ENCODE peak calls at places on chromosome 19, in eight cellular contexts. B is erythroblast, A is transverse colon, E is thyroid gland, W is uterus, P is breast epithelium, Z is body of pancreas, X is K562. F is an unnamed sample.

GRCh38 chr19:48290923-48291700 is 21.2 kb downstream of the ZNF114 start:
- DNase-seq in B (peak), A (peak), E (peak), W (peak), P (peak), Z (peak), X (peak), F (peak)

GRCh38 chr19:36635342-36635741 is 30.2 kb downstream of the ZNF382 start:
- DNase-seq in B (no peak), A (no peak), E (no peak), W (no peak), P (no peak), Z (no peak), X (no peak), F (no peak)

GRCh38 chr19:51552608-51552995 is 18.5 kb upstream of the ZNF175 start:
- DNase-seq in B (no peak), A (no peak), E (no peak), W (no peak), P (no peak), Z (no peak), X (no peak), F (no peak)

GRCh38 chr19:12331211-12331941 is 2.1 kb downstream of the ZNF563 start:
- DNase-seq in B (peak), A (peak), E (peak), W (no peak), P (no peak), Z (no peak), X (no peak), F (no peak)

GRCh38 chr19:13459351-13459750 is 46.9 kb downstream of the CACNA1A start:
- DNase-seq in B (no peak), A (no peak), E (no peak), W (no peak), P (no peak), Z (no peak), X (no peak), F (no peak)

GRCh38 chr19:14113762-14114414 is 3.7 kb downstream of the PRKACA start:
- DNase-seq in B (peak), A (peak), E (no peak), W (no peak), P (no peak), Z (no peak), X (peak), F (no peak)

GRCh38 chr19:48501961-48502719 is 9.5 kb downstream of the LMTK3 start:
- DNase-seq in B (no peak), A (peak), E (peak), W (no peak), P (peak), Z (peak), X (peak), F (peak)

GRCh38 chr19:24033962-24034342 is 53.0 kb upstream of the ZNF254 start:
- DNase-seq in B (peak), A (peak), E (peak), W (peak), P (peak), Z (peak), X (no peak), F (peak)

GRCh38 chr19:42606660-42607351 is 12.1 kb upstream of the CEACAM8 start:
- DNase-seq in B (peak), A (peak), E (peak), W (no peak), P (peak), Z (peak), X (peak), F (peak)

GRCh38 chr19:47230122-47230920 is 678 bp downstream of the BBC3 start:
- DNase-seq in B (peak), A (peak), E (peak), W (peak), P (peak), Z (peak), X (peak), F (peak)

GRCh38 chr19:47020992-47021496 is 1.4 kb downstream of the NPAS1 start:
- DNase-seq in B (no peak), A (no peak), E (no peak), W (no peak), P (no peak), Z (no peak), X (peak), F (no peak)

GRCh38 chr19:29526730-29527499 is 1.1 kb downstream of the VSTM2B start:
- DNase-seq in B (no peak), A (no peak), E (no peak), W (no peak), P (no peak), Z (no peak), X (peak), F (no peak)

GRCh38 chr19:42388851-42389489 is 1.1 kb downstream of the CNFN start:
- DNase-seq in B (no peak), A (no peak), E (no peak), W (no peak), P (no peak), Z (no peak), X (no peak), F (no peak)

GRCh38 chr19:44644391-44645016 is 794 bp downstream of the PVR start:
- DNase-seq in B (peak), A (peak), E (peak), W (peak), P (peak), Z (peak), X (peak), F (no peak)

GRCh38 chr19:45376045-45376724 is 5.8 kb upstream of the ERCC2 start:
- DNase-seq in B (no peak), A (no peak), E (peak), W (peak), P (peak), Z (peak), X (no peak), F (no peak)

GRCh38 chr19:52248256-52248655 is 21.1 kb upstream of the ZNF766 start:
- DNase-seq in B (peak), A (peak), E (peak), W (no peak), P (no peak), Z (peak), X (no peak), F (no peak)

GRCh38 chr19:42090687-42091086 is 14.7 kb downstream of the ZNF574 start:
- DNase-seq in B (no peak), A (peak), E (no peak), W (no peak), P (no peak), Z (no peak), X (no peak), F (no peak)

GRCh38 chr19:6185093-6185824 is 49.8 kb downstream of the ACSBG2 start:
- DNase-seq in B (no peak), A (no peak), E (no peak), W (no peak), P (no peak), Z (no peak), X (no peak), F (peak)

GRCh38 chr19:2261438-2262172 is 5.4 kb upstream of the JSRP1 start:
- DNase-seq in B (peak), A (peak), E (no peak), W (no peak), P (no peak), Z (peak), X (peak), F (no peak)

GRCh38 chr19:40640744-40641143 is 39.6 kb downstream of the LTBP4 start:
- DNase-seq in B (no peak), A (no peak), E (no peak), W (no peak), P (no peak), Z (peak), X (peak), F (no peak)

GRCh38 chr19:13118424-13119193 is 545 bp downstream of the NACC1 start:
- DNase-seq in B (peak), A (no peak), E (peak), W (peak), P (no peak), Z (peak), X (peak), F (no peak)

GRCh38 chr19:44692379-44692721 is 6.6 kb upstream of the CEACAM16 start:
- DNase-seq in B (no peak), A (no peak), E (no peak), W (no peak), P (no peak), Z (peak), X (no peak), F (no peak)

GRCh38 chr19:42469311-42470239 is 26.8 kb upstream of the CXCL17 start:
- DNase-seq in B (no peak), A (no peak), E (no peak), W (no peak), P (no peak), Z (no peak), X (no peak), F (peak)

GRCh38 chr19:3625996-3626472 is 556 bp downstream of the CACTIN start:
- DNase-seq in B (peak), A (no peak), E (no peak), W (no peak), P (no peak), Z (no peak), X (no peak), F (no peak)

GRCh38 chr19:3627351-3627723 is 747 bp upstream of the CACTIN start:
- DNase-seq in B (no peak), A (no peak), E (peak), W (no peak), P (no peak), Z (no peak), X (no peak), F (no peak)

GRCh38 chr19:3623716-3624115 is 2.9 kb downstream of the CACTIN start:
- DNase-seq in B (no peak), A (no peak), E (no peak), W (no peak), P (no peak), Z (no peak), X (no peak), F (no peak)

GRCh38 chr19:3622224-3622623 is 4.4 kb downstream of the CACTIN start:
- DNase-seq in B (no peak), A (no peak), E (no peak), W (no peak), P (no peak), Z (no peak), X (no peak), F (no peak)

DNA sequence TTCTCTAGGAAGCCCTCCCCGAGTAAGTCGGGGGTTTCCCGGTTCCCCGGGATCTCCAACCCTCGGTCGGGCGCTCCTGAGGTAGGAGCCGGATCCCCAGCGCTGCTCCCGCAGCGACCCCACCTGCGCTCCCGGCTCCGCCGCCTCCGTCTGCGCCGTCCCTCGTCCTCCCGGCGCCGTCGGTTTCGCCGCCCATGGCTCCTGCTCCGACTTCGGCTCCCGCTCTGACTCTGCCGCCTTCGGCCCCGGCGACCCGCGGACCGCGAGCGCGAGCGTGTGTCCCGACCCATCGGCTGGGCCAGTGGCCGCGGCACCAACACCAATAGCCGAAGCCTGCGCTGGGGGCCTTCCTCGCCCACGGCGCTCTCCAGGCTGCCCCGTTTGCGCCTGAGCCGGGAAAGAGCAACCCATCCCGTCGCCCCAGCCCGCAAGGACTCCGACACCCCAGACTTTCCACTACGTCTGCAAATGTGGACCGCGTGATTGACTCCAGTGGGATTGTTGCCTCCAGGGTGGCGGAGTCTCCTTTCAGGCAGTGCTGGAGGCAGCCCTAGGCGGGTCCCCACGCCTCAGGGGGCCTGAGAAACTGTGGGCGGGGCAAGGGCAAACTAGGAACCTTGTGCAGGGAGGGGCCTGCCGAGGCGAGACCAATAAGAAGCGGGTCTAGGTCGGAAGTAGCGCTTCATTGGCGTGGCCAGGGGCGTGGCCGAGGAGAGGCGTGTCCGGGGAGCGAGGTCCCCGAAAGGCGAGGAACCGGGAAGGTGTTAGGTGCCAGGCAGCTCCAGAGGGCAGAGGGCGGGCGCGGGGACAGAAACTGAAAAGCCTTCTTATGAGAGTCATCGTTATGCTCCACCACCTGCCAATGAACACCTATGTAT is at the start of gene CACTIN:
- DNase-seq in B (peak), A (peak), E (peak), W (peak), P (peak), Z (peak), X (peak), F (peak)
- TF ChIP-seq POLR2A in B (peak), A (peak), E (peak), W (peak), P (no peak), Z (peak), X (peak), F (no peak)

GRCh38 chr19:11291991-11292390 is 4.0 kb upstream of the TSPAN16 start:
- DNase-seq in B (no peak), A (no peak), E (no peak), W (no peak), P (no peak), Z (no peak), X (peak), F (no peak)

GRCh38 chr19:11295180-11295579 is 780 bp upstream of the TSPAN16 start:
- DNase-seq in B (no peak), A (no peak), E (no peak), W (no peak), P (no peak), Z (no peak), X (no peak), F (no peak)

GRCh38 chr19:11293468-11294389 is 2.2 kb upstream of the TSPAN16 start:
- DNase-seq in B (peak), A (peak), E (peak), W (peak), P (peak), Z (peak), X (peak), F (peak)

GRCh38 chr19:11296264-11296663 is 304 bp downstream of the TSPAN16 start:
- DNase-seq in B (no peak), A (no peak), E (no peak), W (peak), P (peak), Z (no peak), X (no peak), F (no peak)

DNA sequence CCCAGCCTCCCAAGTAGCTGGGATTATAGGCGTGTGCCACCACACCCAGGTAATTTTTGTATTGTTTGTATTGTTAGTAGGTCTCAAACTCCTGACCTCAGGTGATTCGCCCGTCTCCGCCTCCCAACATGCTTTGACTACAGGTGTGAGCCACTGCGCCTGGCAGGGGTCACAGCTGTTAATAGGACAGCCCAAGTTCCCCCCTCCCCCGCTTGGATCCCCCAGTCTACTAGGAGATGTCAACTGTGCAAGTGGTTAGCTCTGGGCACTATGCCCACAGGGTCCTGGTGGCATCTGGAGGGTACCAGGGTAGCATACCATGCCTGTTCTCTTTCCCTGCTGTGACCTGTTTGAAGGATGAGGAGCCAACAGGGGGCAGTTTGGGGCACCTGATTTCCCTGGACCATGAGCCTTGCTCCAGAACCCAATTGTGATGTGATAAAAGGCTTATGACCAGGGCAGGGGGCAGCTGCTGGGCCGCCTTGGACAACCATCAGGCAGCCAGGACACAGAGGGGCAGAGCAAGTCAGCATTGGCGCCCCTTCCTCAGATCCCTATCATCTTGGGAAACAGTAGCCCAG is at the start of gene TSPAN16:
- DNase-seq in B (no peak), A (no peak), E (no peak), W (peak), P (no peak), Z (no peak), X (no peak), F (no peak)
- TF ChIP-seq POLR2A in B (no peak), A (no peak), E (no peak), W (no peak), P (no peak), Z (no peak), X (no peak), F (no peak)

GRCh38 chr19:56312337-56312736 is 2.3 kb downstream of the ZSCAN5A start:
- DNase-seq in B (no peak), A (no peak), E (no peak), W (no peak), P (no peak), Z (no peak), X (no peak), F (no peak)
- TF ChIP-seq POLR2A in B (no peak), A (no peak), E (no peak), W (no peak), P (no peak), Z (no peak), X (no peak), F (no peak)

GRCh38 chr19:755063-755462 is 4.2 kb downstream of the MISP start:
- DNase-seq in B (no peak), A (peak), E (no peak), W (no peak), P (no peak), Z (no peak), X (no peak), F (no peak)
- TF ChIP-seq POLR2A in B (no peak), A (peak), E (no peak), W (no peak), P (no peak), Z (no peak), X (no peak), F (no peak)

DNA sequence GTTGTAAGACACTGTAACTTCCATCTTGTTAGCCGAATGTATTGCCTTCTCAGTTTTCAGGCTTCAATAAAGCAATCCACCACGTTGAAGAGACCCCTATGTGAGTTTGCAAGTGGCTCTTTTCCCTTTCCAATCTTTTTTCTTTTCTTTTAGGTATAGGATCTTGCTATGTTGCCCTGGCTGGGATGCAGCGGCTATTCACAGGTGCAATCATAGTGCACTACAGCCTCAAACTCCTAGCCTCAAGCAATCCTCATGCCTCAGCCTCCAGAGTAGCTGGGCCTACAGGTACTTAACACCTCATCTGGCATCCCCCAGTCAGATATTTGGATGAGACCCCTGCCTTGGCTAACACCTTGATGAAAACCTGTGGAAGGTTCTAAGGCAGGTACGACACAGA is 33.5 kb upstream of the FEM1A start:
- DNase-seq in B (no peak), A (no peak), E (no peak), W (no peak), P (no peak), Z (no peak), X (no peak), F (no peak)
- TF ChIP-seq POLR2A in B (no peak), A (no peak), E (no peak), W (no peak), P (no peak), Z (no peak), X (no peak), F (no peak)